ENCODE peak calls at places on chromosomes 7 and 10, in seven cellular contexts. I, G, V, M, Y, S and U are unnamed samples.

GRCh38 chr10:64170791-64171190 is 649.6 kb downstream of the REEP3 start:
- DNase-seq in I (no peak), G (no peak), V (no peak), M (no peak), Y (no peak), S (peak), U (no peak)

GRCh38 chr7:97731736-97732370 is at the start of gene TAC1:
- DNase-seq in I (no peak), G (no peak), V (no peak), M (peak), Y (no peak), S (peak), U (no peak)

GRCh38 chr10:6044060-6044459 is 18.1 kb downstream of the IL2RA start:
- DNase-seq in I (no peak), G (no peak), V (no peak), M (no peak), Y (no peak), S (no peak), U (no peak)

GRCh38 chr7:107355616-107356015 is 114.2 kb upstream of the GPR22 start:
- DNase-seq in I (no peak), G (no peak), V (no peak), M (no peak), Y (no peak), S (no peak), U (no peak)

GRCh38 chr10:74967850-74968620 is 141.6 kb downstream of the KAT6B start:
- DNase-seq in I (no peak), G (peak), V (no peak), M (no peak), Y (no peak), S (no peak), U (no peak)

GRCh38 chr7:964401-965231 is 10.1 kb upstream of the ADAP1 start:
- DNase-seq in I (peak), G (no peak), V (peak), M (no peak), Y (no peak), S (peak), U (no peak)

GRCh38 chr7:133135451-133135850 is 53.6 kb upstream of the CHCHD3 start:
- DNase-seq in I (no peak), G (no peak), V (no peak), M (no peak), Y (no peak), S (no peak), U (no peak)

GRCh38 chr10:117137031-117137910 is 799 bp downstream of the VAX1 start:
- DNase-seq in I (no peak), G (no peak), V (peak), M (peak), Y (no peak), S (peak), U (no peak)

GRCh38 chr7:20304366-20304765 is 26.3 kb upstream of the ITGB8 start:
- DNase-seq in I (no peak), G (no peak), V (peak), M (no peak), Y (no peak), S (no peak), U (no peak)

GRCh38 chr10:127889605-127890195 is 3.0 kb downstream of the CLRN3 start:
- DNase-seq in I (no peak), G (no peak), V (peak), M (no peak), Y (no peak), S (no peak), U (no peak)

GRCh38 chr7:124106575-124106974 is 73.7 kb upstream of the TMEM229A start:
- DNase-seq in I (no peak), G (no peak), V (no peak), M (no peak), Y (no peak), S (no peak), U (no peak)

GRCh38 chr10:79142064-79142491 is 73.3 kb downstream of the ZMIZ1 start:
- DNase-seq in I (no peak), G (no peak), V (no peak), M (no peak), Y (no peak), S (no peak), U (no peak)

GRCh38 chr10:104314591-104315485 is 23.4 kb downstream of the ITPRIP start:
- DNase-seq in I (no peak), G (no peak), V (no peak), M (no peak), Y (no peak), S (no peak), U (no peak)

GRCh38 chr10:75438275-75438674 is 6.9 kb downstream of the LRMDA start:
- DNase-seq in I (no peak), G (no peak), V (no peak), M (no peak), Y (no peak), S (no peak), U (no peak)

GRCh38 chr10:13587367-13587766 is 602 bp downstream of the PRPF18 start:
- DNase-seq in I (peak), G (no peak), V (peak), M (peak), Y (no peak), S (no peak), U (no peak)